ENCODE peak calls at places on chromosome 3, in six cellular contexts. E is left ventricle myocardium inferior; X is CD4-positive, CD25-positive, alpha-beta regulatory T cell; W is mammary epithelial cell; S is cardiac muscle cell; I is heart right ventricle. Y is an unnamed sample. For H3K36me3, the result is how much of the 10 kb centered on the place peaks cover.

GRCh38 chr3:155420869-155421486 is 127.5 kb upstream of the STRIT1 start:
- DNase-seq in E (no peak), X (no peak), W (no peak), S (peak), I (no peak), Y (no peak)

GRCh38 chr3:101362408-101362807 is 42.0 kb upstream of the IMPG2 start:
- DNase-seq in E (no peak), X (no peak), W (no peak), S (no peak), I (no peak), Y (no peak)

GRCh38 chr3:61684386-61684785 is 123.0 kb downstream of the PTPRG start:
- DNase-seq in E (no peak), X (no peak), W (no peak), S (no peak), I (no peak), Y (no peak)

GRCh38 chr3:23114479-23114878 is 88.6 kb upstream of the UBE2E2 start:
- DNase-seq in E (no peak), X (no peak), W (no peak), S (peak), I (no peak), Y (no peak)

GRCh38 chr3:35678552-35679220 is 39.4 kb downstream of the ARPP21 start:
- DNase-seq in E (no peak), X (no peak), W (no peak), S (no peak), I (no peak), Y (no peak)

GRCh38 chr3:122219242-122219872 is 35.9 kb downstream of the CASR start:
- DNase-seq in E (no peak), X (no peak), W (no peak), S (no peak), I (no peak), Y (no peak)

GRCh38 chr3:29240248-29240647 is 40.6 kb upstream of the RBMS3 start:
- DNase-seq in E (no peak), X (no peak), W (peak), S (no peak), I (no peak), Y (no peak)

GRCh38 chr3:125684199-125684598 is 88.9 kb upstream of the OSBPL11 start:
- DNase-seq in E (no peak), X (no peak), W (no peak), S (peak), I (no peak), Y (no peak)

GRCh38 chr3:22886394-22886793 is 316.7 kb upstream of the UBE2E2 start:
- DNase-seq in E (peak), X (no peak), W (no peak), S (no peak), I (peak), Y (no peak)

GRCh38 chr3:75295013-75295412 is 369.1 kb upstream of the FRG2C start:
- DNase-seq in E (no peak), X (no peak), W (no peak), S (no peak), I (no peak), Y (no peak)

GRCh38 chr3:100429187-100429586 is 27.8 kb downstream of the LNP1 start:
- DNase-seq in E (no peak), X (no peak), W (no peak), S (peak), I (no peak), Y (no peak)

GRCh38 chr3:63207066-63207590 is 71.0 kb upstream of the SYNPR start:
- DNase-seq in E (no peak), X (no peak), W (no peak), S (no peak), I (no peak), Y (no peak)

GRCh38 chr3:64440498-64440897 is 215.2 kb upstream of the PRICKLE2 start:
- DNase-seq in E (no peak), X (no peak), W (peak), S (peak), I (no peak), Y (no peak)

GRCh38 chr3:139585820-139586219 is 46.3 kb upstream of the RBP1 start:
- DNase-seq in E (no peak), X (no peak), W (peak), S (no peak), I (no peak), Y (no peak)

GRCh38 chr3:106822204-106822603 is 555.0 kb upstream of the CCDC54 start:
- DNase-seq in E (no peak), X (no peak), W (no peak), S (no peak), I (no peak), Y (no peak)

DNA sequence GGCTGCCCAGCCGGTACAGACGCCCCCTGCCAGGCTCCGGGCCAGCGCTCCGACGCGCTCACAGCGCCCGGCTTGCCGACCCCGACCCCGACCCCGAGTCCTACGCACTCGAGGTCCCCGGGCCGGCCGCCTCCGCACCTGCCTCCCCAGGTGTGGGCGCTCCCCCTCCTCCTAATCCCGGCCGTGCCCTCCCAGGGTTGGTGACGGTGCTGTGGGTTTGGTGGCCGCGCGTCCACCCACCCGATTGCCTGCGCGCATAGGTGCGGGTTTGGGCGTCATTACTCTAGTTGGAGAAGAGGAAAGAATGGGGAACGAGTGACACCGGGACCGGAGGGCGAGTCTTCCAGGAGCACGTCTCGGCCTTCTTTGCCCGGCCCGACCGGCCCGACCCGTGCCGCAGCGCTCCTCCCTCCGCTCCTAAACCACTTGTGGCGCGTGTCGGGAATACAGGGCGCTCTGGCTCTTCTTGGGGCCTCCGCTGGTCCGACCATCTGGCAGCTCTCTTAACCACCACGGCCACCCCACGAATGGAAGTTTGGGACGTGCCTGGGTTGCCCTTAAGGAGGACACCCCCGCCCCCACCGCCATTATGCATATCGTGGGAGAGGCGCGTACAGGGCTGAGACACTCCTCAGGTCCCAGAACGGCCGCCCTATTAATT is 814 bp upstream of the THRB start:
- DNase-seq in E (peak), X (no peak), W (peak), S (peak), I (peak), Y (no peak)
- H3K4me3 ChIP-seq in E (peak), X (no peak), W (peak), S (peak), I (peak), Y (no peak)

GRCh38 chr3:30611613-30612421 is 5.4 kb downstream of the TGFBR2 start:
- DNase-seq in E (no peak), X (peak), W (peak), S (no peak), I (no peak), Y (peak)

GRCh38 chr3:30614943-30615342 is 8.5 kb downstream of the TGFBR2 start:
- DNase-seq in E (no peak), X (no peak), W (peak), S (no peak), I (no peak), Y (no peak)

GRCh38 chr3:30612422-30613134 is 6.2 kb downstream of the TGFBR2 start:
- DNase-seq in E (no peak), X (peak), W (no peak), S (no peak), I (no peak), Y (no peak)

GRCh38 chr3:30614373-30614772 is 8.0 kb downstream of the TGFBR2 start:
- DNase-seq in E (no peak), X (no peak), W (no peak), S (no peak), I (no peak), Y (no peak)

DNA sequence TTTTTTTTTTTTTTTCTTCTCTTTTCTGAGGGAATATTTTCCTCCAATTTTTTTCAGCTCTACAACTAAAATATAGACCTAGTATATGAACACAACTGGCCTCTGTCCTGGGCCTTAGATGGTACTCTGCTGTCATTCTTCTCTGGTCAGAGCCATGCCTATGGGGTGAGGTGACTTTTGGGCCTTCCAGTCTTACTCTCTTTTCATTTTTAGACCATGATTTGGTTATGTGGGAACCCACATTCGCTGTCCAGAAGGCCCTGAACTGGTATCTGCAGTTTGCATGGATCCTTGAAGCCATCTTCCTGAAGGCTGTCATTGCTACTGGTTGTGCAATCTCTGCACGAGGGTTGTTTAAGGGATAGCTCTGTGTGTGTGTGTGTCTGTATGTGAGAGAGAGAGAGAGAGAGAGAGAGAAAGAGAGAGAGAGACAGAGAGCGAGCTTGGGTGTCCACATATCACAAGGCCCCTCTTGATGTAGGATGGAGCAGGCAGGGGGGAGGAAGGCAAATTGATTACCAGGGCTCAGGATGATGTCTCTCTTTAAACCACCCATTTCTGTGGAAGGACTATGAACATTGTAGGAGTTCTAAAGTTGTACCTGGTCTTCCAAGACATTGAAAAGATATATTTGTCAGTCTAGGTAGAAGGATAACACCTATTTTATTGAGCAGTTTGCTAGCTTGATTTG is 6.9 kb downstream of the TGFBR2 start:
- DNase-seq in E (no peak), X (peak), W (no peak), S (no peak), I (no peak), Y (no peak)
- H3K36me3 ChIP-seq in E (under half), X (under half), W (under half), S (under half), I (under half), Y (under half)

GRCh38 chr3:140954576-140954975 is 12.9 kb downstream of the SLC25A36 start:
- DNase-seq in E (no peak), X (no peak), W (no peak), S (no peak), I (no peak), Y (no peak)
- H3K4me3 ChIP-seq in E (no peak), X (no peak), W (no peak), S (no peak), I (no peak), Y (no peak)

GRCh38 chr3:50089603-50089945 is 855 bp downstream of the RBM5 start:
- DNase-seq in E (no peak), X (no peak), W (no peak), S (peak), I (no peak), Y (no peak)
- H3K36me3 ChIP-seq in E (under half), X (under half), W (under half), S (under half), I (under half), Y (under half)

DNA sequence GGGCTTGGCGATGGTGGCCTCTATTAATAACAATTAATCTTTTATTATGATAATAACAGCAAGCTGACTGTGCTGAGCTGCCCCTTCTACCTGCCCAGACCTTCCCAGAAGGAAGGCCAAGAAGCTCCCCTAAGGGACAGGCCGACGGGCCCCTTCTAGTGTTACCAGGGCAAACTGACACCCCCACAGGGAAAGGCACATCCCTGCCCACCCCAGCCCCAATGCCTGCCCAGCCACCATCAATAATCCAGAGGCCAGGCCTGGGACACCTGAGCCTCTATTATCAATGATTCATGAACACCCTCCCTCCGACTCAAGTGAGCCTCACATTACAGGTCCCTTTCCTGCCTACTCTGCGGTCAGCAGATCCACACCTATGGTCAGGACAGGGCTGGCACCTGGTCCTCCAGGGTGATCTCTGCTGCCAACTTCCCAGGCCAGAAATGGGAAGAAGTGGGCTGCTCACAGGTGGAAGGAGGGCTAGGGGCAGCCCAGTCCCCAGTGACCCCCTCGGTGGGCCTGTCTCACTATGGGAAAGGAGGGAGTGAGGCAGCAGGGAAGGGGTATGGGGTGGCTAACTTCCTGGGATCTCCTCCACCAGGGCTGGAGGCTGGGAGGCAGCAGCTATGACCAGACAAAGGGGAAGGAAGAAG is 1.8 kb downstream of the TWF2 start:
- DNase-seq in E (no peak), X (no peak), W (peak), S (no peak), I (no peak), Y (no peak)
- H3K4me3 ChIP-seq in E (peak), X (no peak), W (peak), S (no peak), I (peak), Y (peak)

DNA sequence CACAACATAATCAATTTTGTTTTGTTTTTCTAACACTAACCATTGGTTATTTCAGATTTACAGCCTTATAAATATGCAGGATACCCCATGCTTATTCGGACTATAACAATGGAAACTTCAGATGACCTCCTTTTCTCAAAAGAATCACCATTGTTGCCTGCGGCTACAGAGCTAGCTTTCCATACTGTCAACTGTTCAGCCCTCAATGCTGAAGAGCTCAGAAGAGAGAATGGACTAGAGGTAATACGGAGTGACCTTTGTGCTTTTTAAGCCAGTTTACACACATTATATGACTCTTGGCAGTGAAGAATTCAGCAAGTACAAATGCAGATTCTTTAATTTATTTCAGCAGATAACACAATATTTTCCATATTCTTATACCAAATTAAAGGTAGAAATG is 81.8 kb downstream of the DNAJC13 start:
- DNase-seq in E (no peak), X (no peak), W (no peak), S (no peak), I (no peak), Y (no peak)
- H3K36me3 ChIP-seq in E (half or more), X (half or more), W (half or more), S (half or more), I (half or more), Y (half or more)

GRCh38 chr3:119485563-119485962 is 12.8 kb upstream of the TIMMDC1 start:
- DNase-seq in E (no peak), X (no peak), W (no peak), S (no peak), I (no peak), Y (no peak)

GRCh38 chr3:119492810-119493209 is 5.5 kb upstream of the TIMMDC1 start:
- DNase-seq in E (no peak), X (no peak), W (no peak), S (no peak), I (no peak), Y (no peak)

GRCh38 chr3:119492128-119492527 is 6.2 kb upstream of the TIMMDC1 start:
- DNase-seq in E (no peak), X (no peak), W (no peak), S (no peak), I (no peak), Y (no peak)

GRCh38 chr3:119494597-119494996 is 3.8 kb upstream of the TIMMDC1 start:
- DNase-seq in E (no peak), X (no peak), W (no peak), S (no peak), I (no peak), Y (no peak)

GRCh38 chr3:119490153-119490552 is 8.2 kb upstream of the TIMMDC1 start:
- DNase-seq in E (no peak), X (no peak), W (no peak), S (peak), I (no peak), Y (no peak)
- H3K4me3 ChIP-seq in E (no peak), X (no peak), W (no peak), S (no peak), I (no peak), Y (no peak)

GRCh38 chr3:5214352-5214751 is 26.8 kb downstream of the EDEM1 start:
- DNase-seq in E (no peak), X (no peak), W (no peak), S (no peak), I (no peak), Y (no peak)
- H3K36me3 ChIP-seq in E (half or more), X (half or more), W (half or more), S (under half), I (half or more), Y (half or more)

Y was measured in CD4-positive, alpha-beta memory T cell.